ENCODE peak calls at places on chromosomes 1 and 21, in four cellular contexts. Q is AG09319, X is nephron progenitor cell, F is body of pancreas. M is an unnamed sample.
A peak's percentile ranks its signal among the peaks of the same experiment; 100 is the strongest.

GRCh38 chr1:41322835-41323234 is 38.4 kb upstream of the FOXO6 start:
- DNase-seq in Q (no peak), X (peak; percentile 50), F (no peak), M (peak; percentile 93)

GRCh38 chr1:39919545-39919944 is 17.8 kb upstream of the MYCL start:
- DNase-seq in Q (peak; percentile 15), X (peak; percentile 48), F (peak; percentile 37), M (peak; percentile 84)

GRCh38 chr1:208203848-208204609 is 40.2 kb downstream of the PLXNA2 start:
- DNase-seq in Q (no peak), X (no peak), F (no peak), M (peak; percentile 56)

GRCh38 chr1:202592141-202592540 is 118.1 kb downstream of the SYT2 start:
- DNase-seq in Q (no peak), X (no peak), F (no peak), M (no peak)

GRCh38 chr21:14748662-14749061 is 202.5 kb upstream of the SAMSN1 start:
- DNase-seq in Q (no peak), X (no peak), F (no peak), M (no peak)

GRCh38 chr1:168833352-168833751 is 104.3 kb upstream of the DPT start:
- DNase-seq in Q (no peak), X (no peak), F (no peak), M (no peak)

GRCh38 chr1:78726686-78727085 is 77.1 kb downstream of the IFI44 start:
- DNase-seq in Q (no peak), X (no peak), F (no peak), M (no peak)

GRCh38 chr21:17501107-17502006 is 11.5 kb upstream of the CXADR start:
- DNase-seq in Q (no peak), X (no peak), F (no peak), M (no peak)

GRCh38 chr1:219582310-219582709 is 30.6 kb downstream of the ZC3H11B start:
- DNase-seq in Q (no peak), X (no peak), F (no peak), M (no peak)

GRCh38 chr1:156387899-156388813 is 19.1 kb downstream of the RHBG start:
- DNase-seq in Q (no peak), X (peak; percentile 77), F (no peak), M (peak; percentile 89)

GRCh38 chr1:41870076-41870562 is 48.6 kb downstream of the HIVEP3 start:
- DNase-seq in Q (no peak), X (no peak), F (no peak), M (no peak)

GRCh38 chr1:6045110-6045502 is 582 bp upstream of the KCNAB2 start:
- DNase-seq in Q (no peak), X (peak; percentile 37), F (no peak), M (no peak)

GRCh38 chr21:15365751-15366392 is 301.1 kb upstream of the NRIP1 start:
- DNase-seq in Q (no peak), X (no peak), F (no peak), M (peak; percentile 55)

GRCh38 chr21:42599486-42599885 is 53.9 kb upstream of the PDE9A start:
- DNase-seq in Q (no peak), X (no peak), F (no peak), M (no peak)

GRCh38 chr1:53511933-53512806 is 53.0 kb downstream of the DMRTB1 start:
- DNase-seq in Q (no peak), X (no peak), F (no peak), M (no peak)

GRCh38 chr1:35191429-35192055 is 1.4 kb downstream of the SFPQ start:
- DNase-seq in Q (no peak), X (no peak), F (no peak), M (no peak)

GRCh38 chr21:42265229-42265812 is 46.4 kb downstream of the ABCG1 start:
- DNase-seq in Q (no peak), X (no peak), F (no peak), M (no peak)

GRCh38 chr1:27807385-27807784 is 23.2 kb upstream of the PPP1R8 start:
- DNase-seq in Q (no peak), X (no peak), F (no peak), M (no peak)

GRCh38 chr1:198929961-198930599 is 291.2 kb downstream of the PTPRC start:
- DNase-seq in Q (no peak), X (no peak), F (no peak), M (no peak)

GRCh38 chr1:18132707-18133066 is 25.1 kb downstream of the IGSF21 start:
- DNase-seq in Q (no peak), X (no peak), F (no peak), M (peak; percentile 55)
- TF ChIP-seq CTCF in Q (no peak), X (no peak), F (no peak), M (no peak)

DNA sequence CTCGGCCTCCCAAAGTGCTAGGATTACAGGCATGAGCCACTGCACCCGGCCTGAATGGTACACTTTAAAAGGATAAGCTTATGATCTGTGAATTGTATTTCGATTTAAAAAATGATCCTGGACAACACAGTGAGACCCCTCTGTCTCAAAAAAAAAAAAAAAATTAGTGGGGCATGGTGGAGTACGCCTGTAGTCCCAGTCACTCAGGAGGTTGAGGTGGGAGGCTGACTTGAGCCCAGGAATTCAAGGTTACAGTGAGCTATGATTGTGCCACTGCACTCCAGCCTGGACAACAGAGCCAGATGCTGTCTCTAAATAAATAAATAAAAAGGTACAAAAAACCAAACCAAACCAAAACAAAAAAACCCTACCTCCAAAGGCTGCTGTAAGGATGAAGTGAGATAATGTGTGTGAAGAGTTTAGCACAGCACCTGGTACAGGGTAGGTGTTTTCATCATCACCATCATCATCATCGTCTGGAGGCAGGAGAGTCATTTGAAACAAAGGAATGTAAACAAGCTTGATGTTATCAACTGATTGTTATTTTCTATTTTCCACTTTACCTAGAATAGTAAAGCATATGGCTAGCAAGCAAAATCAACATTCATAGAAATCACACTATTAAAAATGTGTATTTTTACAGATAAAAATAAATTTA is 22.5 kb upstream of the HTR1D start:
- DNase-seq in Q (no peak), X (no peak), F (no peak), M (no peak)
- TF ChIP-seq CTCF in Q (no peak), X (no peak), F (no peak), M (no peak)

GRCh38 chr21:18722193-18722592 is 318.6 kb upstream of the TMPRSS15 start:
- DNase-seq in Q (no peak), X (no peak), F (no peak), M (no peak)

GRCh38 chr21:18725653-18726052 is 322.1 kb upstream of the TMPRSS15 start:
- DNase-seq in Q (no peak), X (no peak), F (no peak), M (peak; percentile 61)
- TF ChIP-seq CTCF in Q (no peak), X (no peak), F (no peak), M (peak; percentile 63)

GRCh38 chr1:15583016-15583706 is 1.7 kb downstream of the AGMAT start:
- DNase-seq in Q (no peak), X (no peak), F (no peak), M (no peak)

GRCh38 chr1:15578921-15579682 is 5.7 kb downstream of the AGMAT start:
- DNase-seq in Q (no peak), X (no peak), F (no peak), M (no peak)

GRCh38 chr1:15579683-15580047 is 5.2 kb downstream of the AGMAT start:
- DNase-seq in Q (no peak), X (no peak), F (no peak), M (no peak)

DNA sequence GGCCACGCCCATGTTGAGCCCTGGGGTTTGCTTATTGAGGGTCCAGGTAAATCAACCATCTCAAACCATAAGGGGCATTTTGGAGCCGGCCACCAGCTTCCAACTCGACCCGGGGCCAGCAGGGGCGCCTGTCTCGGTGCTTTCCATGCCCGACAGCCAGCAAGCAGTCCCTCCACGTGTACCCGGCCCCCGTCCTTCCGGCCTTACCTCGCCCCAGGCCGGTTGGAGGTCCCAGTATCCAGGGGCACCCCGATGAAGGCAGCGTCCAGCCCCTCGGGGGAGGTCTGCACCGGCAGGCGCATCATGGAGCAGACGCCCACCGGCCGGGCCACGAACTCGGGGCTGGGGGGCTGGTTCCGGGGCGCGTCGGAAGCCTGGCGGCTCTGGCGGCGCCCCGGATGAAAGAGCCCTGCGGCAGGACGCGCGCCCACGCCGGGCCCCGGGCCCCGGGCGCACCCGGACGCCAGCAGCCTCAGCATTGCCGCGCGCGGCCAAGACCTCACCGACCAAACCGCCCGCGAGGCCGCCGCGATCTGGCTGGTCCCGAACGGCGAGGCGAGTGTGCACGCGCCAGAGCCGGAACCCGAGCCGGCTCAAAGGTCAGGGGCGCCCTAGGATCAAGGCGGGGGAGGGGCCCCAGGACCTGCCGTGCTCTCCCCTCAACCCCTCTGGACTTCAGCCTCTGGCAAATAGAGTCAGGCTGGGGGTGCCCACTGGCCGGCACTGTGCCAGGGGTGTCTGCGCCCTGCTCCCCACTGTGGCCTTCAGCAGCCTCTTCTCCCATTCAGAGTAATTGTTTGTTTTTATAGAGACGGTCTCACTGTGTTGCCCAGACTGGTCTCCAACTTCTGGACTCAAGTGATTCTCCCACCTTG is at the start of gene AGMAT:
- DNase-seq in Q (no peak), X (peak; percentile 63), F (peak; percentile 24), M (peak; percentile 96)
- TF ChIP-seq CTCF in Q (peak; percentile 28), X (peak; percentile 31), F (no peak), M (peak; percentile 81)

DNA sequence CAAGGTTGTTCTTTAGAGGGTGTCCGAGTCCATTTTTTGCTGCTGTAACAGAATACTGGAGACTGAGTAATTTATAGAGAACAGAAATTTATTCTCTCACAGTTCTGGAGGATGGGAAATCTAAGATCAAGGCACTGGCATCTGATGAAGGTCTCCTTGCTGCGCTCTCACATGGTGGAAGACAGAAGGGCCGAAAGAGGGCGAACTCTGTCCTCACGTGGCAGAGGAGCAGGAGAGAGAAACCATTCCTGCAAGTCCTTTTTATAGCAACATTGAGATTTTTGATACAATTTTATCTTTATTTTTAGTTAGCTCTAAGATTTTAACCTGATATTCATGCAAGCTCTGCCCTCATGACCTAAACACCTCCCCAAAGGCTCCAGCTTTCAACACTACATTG is 48.3 kb downstream of the ATG4C start:
- DNase-seq in Q (no peak), X (no peak), F (no peak), M (peak; percentile 49)
- TF ChIP-seq CTCF in Q (no peak), X (no peak), F (no peak), M (peak; percentile 27)

DNA sequence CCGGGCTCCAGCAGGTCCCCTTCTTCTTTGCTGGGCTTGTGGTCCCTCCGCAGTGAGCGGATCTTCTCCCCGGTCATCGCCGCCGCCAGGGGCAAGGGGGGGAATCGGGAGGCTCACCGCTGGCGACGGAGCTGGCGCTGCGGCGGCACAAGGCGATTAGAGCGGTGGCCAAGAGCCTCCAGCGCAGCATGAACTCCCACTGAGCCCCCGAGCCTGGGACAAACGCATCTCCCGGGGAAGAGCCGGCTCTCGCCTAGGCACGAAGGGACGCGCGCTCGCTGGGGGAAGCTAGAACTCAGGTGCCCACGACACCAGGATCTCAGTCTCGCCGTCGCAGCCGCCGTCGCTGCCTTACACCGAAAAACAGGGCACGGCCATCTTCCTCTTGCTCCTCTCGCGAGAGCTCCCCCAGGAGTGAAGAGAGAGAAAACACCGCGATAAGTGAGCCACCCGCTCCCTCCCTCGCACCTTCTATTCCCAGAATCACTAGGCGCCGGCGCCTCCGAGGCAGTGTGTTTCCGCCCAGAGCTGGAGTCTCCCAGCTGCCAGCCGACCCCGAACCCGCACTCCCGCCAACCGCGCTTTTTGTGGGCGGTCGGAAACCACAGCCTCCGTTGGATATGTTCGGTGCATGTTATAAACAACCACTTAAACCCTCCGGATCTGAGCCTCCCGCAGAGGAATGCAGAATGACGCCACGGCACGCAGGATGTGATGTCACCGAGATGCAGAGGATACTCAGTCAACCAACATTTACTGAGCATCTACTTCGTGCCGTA is at the start of gene ANKRD13C:
- DNase-seq in Q (peak; percentile 91), X (peak; percentile 86), F (peak; percentile 94), M (peak; percentile 97)
- TF ChIP-seq CTCF in Q (no peak), X (no peak), F (no peak), M (peak; percentile 52)